ENCODE peak calls at places on chromosomes 7 and 10, in nine cellular contexts. X, E, I, P, Z, Q, T, K and B are unnamed samples.
A peak's percentile ranks its signal among the peaks of the same experiment; 100 is the strongest.

GRCh38 chr10:32386623-32387022 is 39.7 kb upstream of the EPC1 start:
- DNase-seq in X (no peak), E (no peak), I (no peak), P (peak; percentile 74), Z (no peak), Q (no peak), T (no peak), K (no peak), B (no peak)

GRCh38 chr10:132574783-132575319 is 37.3 kb downstream of the INPP5A start:
- DNase-seq in X (no peak), E (no peak), I (no peak), P (peak; percentile 43), Z (no peak), Q (no peak), T (no peak), K (no peak), B (no peak)

GRCh38 chr7:6221340-6222319 is 50.8 kb downstream of the CYTH3 start:
- DNase-seq in X (no peak), E (peak; percentile 50), I (no peak), P (peak; percentile 55), Z (no peak), Q (no peak), T (peak; percentile 21), K (no peak), B (peak; percentile 15)

GRCh38 chr7:74372511-74373111 is 81.1 kb upstream of the GTF2IRD1 start:
- DNase-seq in X (no peak), E (no peak), I (no peak), P (no peak), Z (peak; percentile 82), Q (no peak), T (no peak), K (no peak), B (no peak)

GRCh38 chr7:64875258-64875657 is 27.8 kb upstream of the ZNF273 start:
- DNase-seq in X (no peak), E (no peak), I (peak; percentile 20), P (no peak), Z (no peak), Q (peak; percentile 74), T (no peak), K (no peak), B (no peak)

GRCh38 chr7:132280335-132280734 is 295.9 kb downstream of the PLXNA4 start:
- DNase-seq in X (no peak), E (no peak), I (no peak), P (no peak), Z (no peak), Q (no peak), T (no peak), K (no peak), B (no peak)

GRCh38 chr10:78957471-78958039 is 111.2 kb upstream of the ZMIZ1 start:
- DNase-seq in X (no peak), E (no peak), I (no peak), P (peak; percentile 32), Z (no peak), Q (no peak), T (no peak), K (no peak), B (no peak)

GRCh38 chr10:9825491-9826018 is 1192.1 kb upstream of the CELF2 start:
- DNase-seq in X (no peak), E (no peak), I (no peak), P (peak; percentile 28), Z (no peak), Q (no peak), T (no peak), K (no peak), B (no peak)

GRCh38 chr10:48551796-48552591 is 52.9 kb downstream of the ARHGAP22 start:
- DNase-seq in X (no peak), E (peak; percentile 79), I (no peak), P (peak; percentile 48), Z (peak; percentile 76), Q (peak; percentile 76), T (peak; percentile 27), K (peak; percentile 1), B (no peak)

GRCh38 chr7:74010407-74010806 is 17.6 kb upstream of the ELN start:
- DNase-seq in X (peak; percentile 59), E (no peak), I (no peak), P (no peak), Z (no peak), Q (no peak), T (no peak), K (no peak), B (no peak)

GRCh38 chr7:84688671-84689070 is 494.1 kb upstream of the SEMA3A start:
- DNase-seq in X (no peak), E (no peak), I (no peak), P (peak; percentile 85), Z (no peak), Q (no peak), T (no peak), K (no peak), B (no peak)

GRCh38 chr10:67790534-67791408 is 47.2 kb downstream of the DNAJC12 start:
- DNase-seq in X (peak; percentile 30), E (no peak), I (no peak), P (peak; percentile 48), Z (no peak), Q (no peak), T (peak; percentile 15), K (no peak), B (peak; percentile 29)

GRCh38 chr10:16384064-16384463 is 52.7 kb upstream of the PTER start:
- DNase-seq in X (no peak), E (no peak), I (no peak), P (no peak), Z (peak; percentile 37), Q (no peak), T (no peak), K (no peak), B (no peak)

GRCh38 chr7:81190997-81191747 is 272.3 kb upstream of the SEMA3C start:
- DNase-seq in X (peak; percentile 31), E (no peak), I (no peak), P (peak; percentile 79), Z (peak; percentile 4), Q (no peak), T (no peak), K (no peak), B (no peak)

GRCh38 chr10:88281592-88282268 is 301.4 kb downstream of the RNLS start:
- DNase-seq in X (peak; percentile 75), E (no peak), I (no peak), P (peak; percentile 86), Z (no peak), Q (no peak), T (no peak), K (no peak), B (no peak)

GRCh38 chr7:158734861-158735260 is 30.3 kb upstream of the NCAPG2 start:
- DNase-seq in X (peak; percentile 27), E (no peak), I (peak; percentile 22), P (peak; percentile 70), Z (no peak), Q (no peak), T (no peak), K (no peak), B (no peak)

GRCh38 chr10:124223001-124223710 is 129.8 kb upstream of the CHST15 start:
- DNase-seq in X (no peak), E (no peak), I (no peak), P (no peak), Z (no peak), Q (no peak), T (no peak), K (no peak), B (no peak)